ENCODE peak calls at places on chromosomes 7 and 10, in four cellular contexts. U is H9, Z is neuronal stem cell, Y is H1. V is an unnamed sample.

GRCh38 chr7:17274551-17275245 is 23.8 kb upstream of the AHR start:
- DNase-seq in U (no peak), Z (no peak), Y (no peak), V (peak)

GRCh38 chr10:69428138-69428537 is 11.4 kb upstream of the TACR2 start:
- DNase-seq in U (no peak), Z (no peak), Y (no peak), V (no peak)

GRCh38 chr7:126727930-126728331 is 524.8 kb downstream of the GRM8 start:
- DNase-seq in U (no peak), Z (no peak), Y (no peak), V (peak)

GRCh38 chr10:133143200-133143533 is 16.9 kb upstream of the KNDC1 start:
- DNase-seq in U (peak), Z (no peak), Y (no peak), V (no peak)

GRCh38 chr7:8154290-8154689 is 107.7 kb downstream of the ICA1 start:
- DNase-seq in U (no peak), Z (no peak), Y (no peak), V (no peak)

GRCh38 chr10:122703483-122704448 is 4.1 kb upstream of the C10orf120 start:
- DNase-seq in U (peak), Z (peak), Y (peak), V (peak)

GRCh38 chr7:83876593-83876992 is 227.7 kb upstream of the SEMA3E start:
- DNase-seq in U (no peak), Z (no peak), Y (no peak), V (peak)

GRCh38 chr10:72329290-72330058 is 25.2 kb downstream of the DNAJB12 start:
- DNase-seq in U (no peak), Z (no peak), Y (no peak), V (no peak)

GRCh38 chr10:132065491-132066105 is at the start of gene JAKMIP3:
- DNase-seq in U (peak), Z (peak), Y (no peak), V (peak)

GRCh38 chr10:33521062-33521461 is 186.6 kb upstream of the NRP1 start:
- DNase-seq in U (no peak), Z (no peak), Y (no peak), V (peak)

GRCh38 chr7:70156052-70156451 is 557.8 kb downstream of the AUTS2 start:
- DNase-seq in U (no peak), Z (no peak), Y (no peak), V (no peak)

GRCh38 chr10:73893386-73893785 is 17.5 kb upstream of the PLAU start:
- DNase-seq in U (no peak), Z (no peak), Y (no peak), V (no peak)

GRCh38 chr10:17256627-17257026 is 28.6 kb downstream of the VIM start:
- DNase-seq in U (no peak), Z (no peak), Y (no peak), V (no peak)

GRCh38 chr7:55066479-55066878 is 47.7 kb downstream of the EGFR start:
- DNase-seq in U (no peak), Z (no peak), Y (no peak), V (peak)

GRCh38 chr10:123170961-123171360 is 16.8 kb downstream of the BUB3 start:
- DNase-seq in U (no peak), Z (no peak), Y (no peak), V (no peak)

GRCh38 chr10:29895436-29895835 is 163.9 kb downstream of the JCAD start:
- DNase-seq in U (peak), Z (peak), Y (peak), V (peak)

GRCh38 chr10:102634696-102635095 is 9.6 kb upstream of the TRIM8 start:
- DNase-seq in U (no peak), Z (no peak), Y (no peak), V (no peak)

GRCh38 chr10:131426530-131426898 is 115.0 kb upstream of the TCERG1L start:
- DNase-seq in U (no peak), Z (no peak), Y (no peak), V (no peak)

GRCh38 chr7:151378011-151378410 is 31.8 kb downstream of the WDR86 start:
- DNase-seq in U (no peak), Z (no peak), Y (no peak), V (no peak)

GRCh38 chr10:93652857-93653256 is 40.5 kb downstream of the PDE6C start:
- DNase-seq in U (no peak), Z (no peak), Y (no peak), V (no peak)

GRCh38 chr10:97169911-97170693 is 15.7 kb downstream of the SLIT1 start:
- DNase-seq in U (no peak), Z (no peak), Y (no peak), V (no peak)

GRCh38 chr7:4841007-4841784 is 20.6 kb downstream of the PAPOLB start:
- DNase-seq in U (no peak), Z (no peak), Y (no peak), V (no peak)

GRCh38 chr10:70592746-70593512 is 9.6 kb downstream of the PRF1 start:
- DNase-seq in U (no peak), Z (no peak), Y (no peak), V (no peak)

GRCh38 chr7:44727346-44728262 is 21.0 kb upstream of the ZMIZ2 start:
- DNase-seq in U (no peak), Z (no peak), Y (no peak), V (peak)

GRCh38 chr7:113424463-113424862 is 306.1 kb upstream of the SMIM30 start:
- DNase-seq in U (no peak), Z (no peak), Y (no peak), V (no peak)

GRCh38 chr10:71398991-71399375 is 2.3 kb downstream of the CDH23 start:
- DNase-seq in U (no peak), Z (no peak), Y (no peak), V (no peak)

GRCh38 chr10:74419491-74420466 is 268.8 kb downstream of the ADK start:
- DNase-seq in U (no peak), Z (peak), Y (no peak), V (peak)

GRCh38 chr10:4655406-4655805 is 170.6 kb upstream of the AKR1E2 start:
- DNase-seq in U (no peak), Z (no peak), Y (no peak), V (no peak)

GRCh38 chr10:4656576-4657194 is 169.3 kb upstream of the AKR1E2 start:
- DNase-seq in U (peak), Z (peak), Y (no peak), V (peak)

GRCh38 chr10:4662576-4663161 is 163.3 kb upstream of the AKR1E2 start:
- DNase-seq in U (no peak), Z (no peak), Y (no peak), V (peak)

GRCh38 chr10:4661572-4662255 is 164.3 kb upstream of the AKR1E2 start:
- DNase-seq in U (no peak), Z (no peak), Y (no peak), V (peak)

GRCh38 chr10:4658777-4659176 is 167.2 kb upstream of the AKR1E2 start:
- DNase-seq in U (no peak), Z (no peak), Y (no peak), V (no peak)
- H2BK12ac ChIP-seq in U (no peak), Z (no peak), Y (no peak), V (peak)

DNA sequence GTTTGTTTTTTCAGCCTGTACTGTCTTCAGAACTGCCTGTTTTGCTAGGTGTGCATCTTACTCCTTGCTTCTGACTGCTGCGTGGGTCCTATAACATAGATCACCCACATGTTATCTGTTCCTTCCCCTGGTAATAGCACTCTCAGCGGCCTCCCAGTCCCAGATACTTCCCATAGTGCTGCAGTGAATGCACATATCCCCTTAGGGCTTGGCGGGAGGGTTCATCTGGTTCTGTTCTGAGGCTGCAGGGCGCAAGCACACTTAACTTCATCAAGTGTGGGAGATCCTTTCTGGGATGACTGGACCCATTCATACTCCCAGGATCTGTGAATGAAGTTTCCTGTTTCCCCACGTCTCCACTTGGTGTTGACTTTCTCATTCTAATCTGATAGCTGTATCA is 90.7 kb downstream of the CELF2 start:
- DNase-seq in U (no peak), Z (no peak), Y (no peak), V (no peak)
- H2BK15ac ChIP-seq in U (no peak), Z (no peak), Y (no peak), V (no peak)

GRCh38 chr10:558331-558730 is 131.1 kb downstream of the DIP2C start:
- DNase-seq in U (no peak), Z (no peak), Y (no peak), V (no peak)
- H2BK12ac ChIP-seq in U (no peak), Z (no peak), Y (peak), V (no peak)

GRCh38 chr7:94195813-94196212 is 191.7 kb upstream of the BET1 start:
- DNase-seq in U (no peak), Z (no peak), Y (no peak), V (no peak)

GRCh38 chr7:94195201-94195600 is 191.0 kb upstream of the BET1 start:
- DNase-seq in U (no peak), Z (no peak), Y (no peak), V (peak)

GRCh38 chr7:94188350-94188749 is 184.2 kb upstream of the BET1 start:
- DNase-seq in U (no peak), Z (no peak), Y (no peak), V (no peak)

DNA sequence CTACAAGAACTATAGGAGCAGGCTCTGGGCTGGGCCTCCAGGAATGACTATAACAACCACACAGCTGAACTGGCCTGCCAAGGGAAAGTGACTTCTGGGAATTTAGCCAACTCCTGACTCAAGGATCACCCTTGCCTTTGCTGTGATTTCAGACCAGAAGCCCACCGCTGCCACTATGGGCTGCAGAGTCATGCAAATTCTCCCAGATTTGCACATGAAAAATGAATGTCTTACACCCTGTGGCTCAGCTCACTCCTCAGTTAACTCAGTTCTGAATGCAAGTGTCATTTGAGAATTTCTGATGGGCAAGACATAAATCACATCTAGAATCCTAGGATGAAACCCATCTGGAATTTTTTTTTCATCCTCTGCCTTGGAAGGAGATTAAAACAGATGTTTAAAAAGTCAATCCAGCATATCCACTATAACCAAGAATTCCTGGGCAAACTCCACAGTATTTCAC is 186.5 kb upstream of the BET1 start:
- DNase-seq in U (no peak), Z (no peak), Y (no peak), V (peak)
- H2BK15ac ChIP-seq in U (no peak), Z (no peak), Y (no peak), V (no peak)

GRCh38 chr7:2313450-2314208 is 612 bp downstream of the SNX8 start:
- DNase-seq in U (no peak), Z (no peak), Y (no peak), V (peak)
- H2BK12ac ChIP-seq in U (no peak), Z (no peak), Y (peak), V (peak)

DNA sequence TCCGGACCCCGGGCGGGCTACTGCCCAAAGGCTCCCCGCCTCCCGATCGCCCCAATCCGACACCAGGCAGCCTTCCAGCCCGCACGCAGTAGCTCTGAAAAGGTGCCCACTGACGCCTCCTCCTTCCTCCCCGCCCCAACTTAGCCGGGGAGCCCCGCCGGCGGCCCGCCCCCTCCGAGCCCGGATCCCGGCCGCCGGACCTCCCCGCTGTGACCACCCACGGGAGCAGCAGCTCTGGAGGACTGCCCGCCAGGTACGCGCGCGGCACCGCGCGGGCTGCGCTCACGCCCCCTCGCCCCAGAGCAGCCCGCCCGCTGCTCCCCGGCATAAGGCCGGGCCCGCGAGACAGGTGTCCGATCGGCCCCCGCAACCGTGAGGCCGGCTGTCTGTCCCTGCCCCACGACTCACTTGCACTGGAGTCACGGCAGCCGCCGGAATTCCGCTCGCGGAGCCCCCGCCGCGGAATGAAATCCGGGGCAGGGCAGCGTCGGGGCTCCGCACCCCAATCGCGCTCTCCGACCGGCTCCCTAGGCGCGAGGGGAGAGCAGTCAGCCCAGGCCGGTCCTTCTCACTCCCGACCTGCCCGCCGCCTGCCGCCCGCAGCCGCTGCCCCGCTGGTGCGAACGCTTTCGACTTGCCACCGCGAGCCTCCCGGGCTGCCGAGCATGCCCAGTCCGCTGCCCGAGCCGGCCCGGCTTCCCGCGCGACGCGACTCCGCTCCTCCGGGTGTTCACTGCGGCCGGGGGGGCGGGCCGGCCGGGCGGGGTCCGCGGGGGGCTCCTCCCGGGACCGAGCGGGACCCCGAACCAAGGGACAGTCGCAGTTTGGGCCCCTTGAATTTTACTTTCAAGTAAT is at the start of gene SGMS1:
- DNase-seq in U (peak), Z (peak), Y (peak), V (peak)
- H2BK15ac ChIP-seq in U (no peak), Z (peak), Y (peak), V (peak)

DNA sequence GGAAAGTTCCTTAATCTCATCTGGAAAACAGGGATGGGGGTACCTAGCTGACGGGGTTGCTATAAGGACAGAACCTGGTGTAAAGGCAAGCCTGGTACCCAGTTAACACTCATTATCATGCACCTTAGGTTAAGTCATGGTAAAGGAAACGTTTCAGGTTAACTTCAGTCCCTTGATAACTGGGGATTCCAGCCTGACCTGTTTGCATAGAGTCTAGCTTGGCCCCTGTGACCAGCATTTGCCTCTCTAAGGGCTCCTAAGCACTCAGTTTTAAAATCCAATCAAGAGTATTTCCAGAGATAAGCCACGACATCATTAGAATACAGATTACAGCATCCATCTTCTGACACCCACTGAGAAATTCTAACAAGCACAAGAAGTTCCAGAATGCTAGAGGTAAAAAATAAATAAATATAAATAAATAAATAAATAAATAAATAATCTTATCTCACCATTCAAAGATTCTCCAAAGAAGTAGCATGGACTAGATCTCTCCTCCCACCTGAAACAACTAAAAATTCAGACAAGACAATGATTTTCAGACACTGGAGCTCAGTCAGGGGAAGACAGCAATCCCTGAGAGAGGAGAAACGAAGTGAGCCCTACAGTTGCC is 184.6 kb downstream of the KCNMA1 start:
- DNase-seq in U (no peak), Z (no peak), Y (no peak), V (no peak)
- H2BK12ac ChIP-seq in U (no peak), Z (no peak), Y (no peak), V (no peak)

GRCh38 chr7:90595801-90596683 is at the start of gene CDK14:
- DNase-seq in U (peak), Z (peak), Y (no peak), V (peak)

GRCh38 chr7:90596745-90597526 is 815 bp downstream of the CDK14 start:
- DNase-seq in U (no peak), Z (peak), Y (no peak), V (peak)

GRCh38 chr7:90594791-90595317 is 1.3 kb upstream of the CDK14 start:
- DNase-seq in U (peak), Z (peak), Y (peak), V (peak)

GRCh38 chr7:90597527-90597871 is 1.4 kb downstream of the CDK14 start:
- DNase-seq in U (no peak), Z (no peak), Y (no peak), V (no peak)

DNA sequence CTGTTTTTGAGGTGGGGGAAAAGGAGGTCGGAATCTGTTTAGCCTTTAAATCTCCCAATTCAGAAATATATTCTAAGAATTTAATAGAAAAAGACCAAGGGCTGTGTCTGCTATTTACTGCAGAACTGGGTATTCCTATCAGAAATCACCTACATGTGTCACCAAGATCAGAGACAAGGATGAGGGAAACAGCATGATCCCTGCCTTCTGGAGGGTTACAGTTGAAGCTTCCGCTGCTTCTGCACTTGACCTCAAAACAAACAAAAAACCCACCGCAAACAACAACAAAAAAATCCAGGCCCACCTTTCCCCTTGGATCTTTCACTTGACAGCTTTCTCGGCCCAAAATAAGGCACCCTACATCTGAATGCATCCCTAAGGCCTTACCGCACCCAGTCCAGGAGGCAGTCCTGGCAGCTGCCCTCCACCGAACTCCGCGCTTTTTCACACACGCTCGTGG is 750 bp upstream of the CDK14 start:
- DNase-seq in U (peak), Z (peak), Y (no peak), V (no peak)
- H2BK15ac ChIP-seq in U (no peak), Z (peak), Y (no peak), V (no peak)

V was measured in mesenchymal stem cell.